ENCODE peak calls at places on chromosomes 6 and 20, in seven cellular contexts. A, J, U, F, O, D and Q are unnamed samples.

GRCh38 chr6:56364482-56365313 is 117.3 kb upstream of the COL21A1 start:
- DNase-seq in A (no peak), J (peak), U (no peak), F (no peak), O (no peak), D (no peak), Q (no peak)

GRCh38 chr20:32319100-32319499 is 39.0 kb upstream of the ASXL1 start:
- DNase-seq in A (no peak), J (no peak), U (no peak), F (no peak), O (peak), D (no peak), Q (no peak)

GRCh38 chr20:46551508-46552280 is 1.2 kb upstream of the OCSTAMP start:
- DNase-seq in A (no peak), J (no peak), U (no peak), F (no peak), O (no peak), D (no peak), Q (no peak)

GRCh38 chr20:61932199-61932592 is 133.5 kb downstream of the TAF4 start:
- DNase-seq in A (no peak), J (no peak), U (no peak), F (no peak), O (no peak), D (no peak), Q (no peak)

GRCh38 chr6:34810936-34811632 is 19.2 kb downstream of the BLTP3A start:
- DNase-seq in A (no peak), J (peak), U (peak), F (no peak), O (peak), D (peak), Q (no peak)

GRCh38 chr6:89385156-89385667 is 26.9 kb downstream of the RRAGD start:
- DNase-seq in A (no peak), J (peak), U (no peak), F (no peak), O (no peak), D (no peak), Q (no peak)

GRCh38 chr6:33295621-33296369 is 2.9 kb downstream of the RGL2 start:
- DNase-seq in A (no peak), J (no peak), U (no peak), F (no peak), O (no peak), D (no peak), Q (no peak)

GRCh38 chr6:31525932-31526591 is 2.7 kb upstream of the MCCD1 start:
- DNase-seq in A (no peak), J (peak), U (no peak), F (no peak), O (no peak), D (no peak), Q (no peak)

GRCh38 chr20:18133962-18134361 is 3.7 kb upstream of the KAT14 start:
- DNase-seq in A (no peak), J (no peak), U (no peak), F (no peak), O (no peak), D (peak), Q (no peak)

GRCh38 chr20:20821496-20822260 is 109.2 kb upstream of the RALGAPA2 start:
- DNase-seq in A (no peak), J (no peak), U (no peak), F (no peak), O (no peak), D (no peak), Q (no peak)

GRCh38 chr6:35629876-35630378 is 58.8 kb downstream of the FKBP5 start:
- DNase-seq in A (no peak), J (no peak), U (no peak), F (no peak), O (no peak), D (no peak), Q (no peak)

GRCh38 chr20:62300319-62300718 is 2.5 kb upstream of the ADRM1 start:
- DNase-seq in A (no peak), J (no peak), U (no peak), F (no peak), O (no peak), D (no peak), Q (no peak)

GRCh38 chr6:107715523-107716321 is 108.4 kb downstream of the SCML4 start:
- DNase-seq in A (no peak), J (no peak), U (no peak), F (no peak), O (no peak), D (no peak), Q (no peak)

GRCh38 chr6:90420495-90420894 is 123.9 kb upstream of the BACH2 start:
- DNase-seq in A (no peak), J (no peak), U (no peak), F (no peak), O (no peak), D (no peak), Q (no peak)